ENCODE peak calls at places on chromosomes 4 and X, in six cellular contexts. R is NCI-H1092; V is GF-D8; L is right lobe of liver; U is stimulated activated CD4-positive, alpha-beta T cell treated with anti-CD3 and anti-CD28 coated beads, Interleukin-15, amount 100 ng/mL, for 1 hour; I is posterior cingulate gyrus. W is an unnamed sample.

GRCh38 chr4:24887881-24888430 is 24.9 kb downstream of the CCDC149 start:
- DNase-seq in U (no peak), I (peak), L (no peak), R (no peak), V (no peak), W (no peak)

GRCh38 chr4:113212613-113213012 is 163.2 kb downstream of the ANK2 start:
- DNase-seq in V (no peak), R (no peak), I (no peak), U (no peak), L (no peak), W (peak)

GRCh38 chrX:19723427-19723826 is 164.0 kb downstream of the SH3KBP1 start:
- DNase-seq in V (no peak), U (no peak), I (no peak), L (no peak), R (no peak), W (no peak)

GRCh38 chr4:47668256-47668655 is 169.6 kb downstream of the CORIN start:
- DNase-seq in I (no peak), V (no peak), R (no peak), L (no peak), U (no peak), W (no peak)

GRCh38 chr4:176788248-176788647 is 4.5 kb downstream of the VEGFC start:
- DNase-seq in U (no peak), I (no peak), R (no peak), L (no peak), V (no peak), W (no peak)

GRCh38 chrX:39163585-39163984 is 362.3 kb downstream of the MID1IP1 start:
- DNase-seq in I (no peak), L (no peak), R (no peak), U (no peak), V (no peak), W (no peak)

GRCh38 chr4:24024157-24024556 is 134.3 kb upstream of the PPARGC1A start:
- DNase-seq in R (no peak), L (no peak), I (no peak), V (no peak), U (no peak), W (no peak)

GRCh38 chr4:100189820-100190642 is at the start of gene DDIT4L:
- DNase-seq in V (no peak), L (peak), I (peak), R (no peak), U (no peak), W (peak)

GRCh38 chr4:24477919-24478318 is 106.4 kb downstream of the DHX15 start:
- DNase-seq in I (no peak), L (no peak), R (no peak), V (no peak), U (no peak), W (no peak)

GRCh38 chr4:81580346-81581013 is 108.8 kb upstream of the RASGEF1B start:
- DNase-seq in V (no peak), I (peak), U (no peak), R (no peak), L (no peak), W (no peak)

GRCh38 chr4:78137538-78137937 is 80.4 kb downstream of the FRAS1 start:
- DNase-seq in R (no peak), I (peak), V (no peak), U (no peak), L (no peak), W (no peak)

GRCh38 chrX:23937100-23937499 is 29.3 kb downstream of the CXorf58 start:
- DNase-seq in I (no peak), R (no peak), U (no peak), V (no peak), L (no peak), W (no peak)

GRCh38 chr4:1187182-1187581 is 14.8 kb upstream of the SPON2 start:
- DNase-seq in R (no peak), V (no peak), L (no peak), U (no peak), I (no peak), W (no peak)

GRCh38 chr4:173507471-173508385 is 22.3 kb downstream of the HAND2 start:
- DNase-seq in V (no peak), U (no peak), L (no peak), R (no peak), I (no peak), W (no peak)

GRCh38 chr4:102263024-102263787 is 82.1 kb downstream of the SLC39A8 start:
- DNase-seq in V (no peak), U (no peak), I (no peak), R (peak), L (no peak), W (no peak)

GRCh38 chrX:143788265-143788664 is 67.7 kb upstream of the SPANXN2 start:
- DNase-seq in R (peak), I (no peak), U (no peak), V (no peak), L (no peak), W (no peak)

GRCh38 chr4:35342833-35343232 is 901.5 kb downstream of the ARAP2 start:
- DNase-seq in U (no peak), I (no peak), V (no peak), R (no peak), L (no peak), W (no peak)

GRCh38 chr4:7323872-7324650 is 110.7 kb downstream of the PSAPL1 start:
- DNase-seq in L (no peak), I (peak), R (peak), V (no peak), U (no peak), W (no peak)

GRCh38 chr4:143773998-143774898 is 73.8 kb upstream of the FREM3 start:
- DNase-seq in U (peak), R (no peak), V (no peak), L (no peak), I (peak), W (no peak)

GRCh38 chr4:86117781-86118302 is 242.0 kb downstream of the MAPK10 start:
- DNase-seq in R (no peak), U (no peak), L (no peak), V (no peak), I (no peak), W (no peak)

GRCh38 chr4:8235224-8235623 is 34.3 kb upstream of the HTRA3 start:
- DNase-seq in V (no peak), U (no peak), I (no peak), R (no peak), L (no peak), W (no peak)

GRCh38 chr4:78660559-78660958 is 109.0 kb downstream of the ANXA3 start:
- DNase-seq in I (no peak), U (no peak), R (no peak), L (no peak), V (no peak), W (no peak)

GRCh38 chrX:34917146-34917545 is 25.4 kb upstream of the FAM47B start:
- DNase-seq in R (no peak), L (no peak), I (no peak), U (no peak), V (no peak), W (no peak)

GRCh38 chr4:74451214-74451661 is 6.3 kb downstream of the AREG start:
- DNase-seq in V (no peak), L (no peak), U (no peak), I (no peak), R (no peak), W (no peak)

GRCh38 chr4:146132445-146132844 is 43.1 kb upstream of the LSM6 start:
- DNase-seq in L (no peak), R (no peak), U (no peak), I (no peak), V (no peak), W (no peak)

GRCh38 chrX:121308276-121308805 is 260.9 kb downstream of the GLUD2 start:
- DNase-seq in L (no peak), I (peak), V (no peak), U (peak), R (peak), W (peak)

GRCh38 chr4:150297861-150298474 is 219.7 kb downstream of the DCLK2 start:
- DNase-seq in V (peak), I (no peak), U (no peak), L (no peak), R (peak), W (no peak)

GRCh38 chr4:152283806-152284470 is 252.0 kb downstream of the FBXW7 start:
- DNase-seq in V (no peak), L (no peak), R (no peak), I (no peak), U (no peak), W (no peak)

GRCh38 chr4:101065346-101065745 is 282.0 kb downstream of the PPP3CA start:
- DNase-seq in V (peak), U (no peak), L (no peak), R (no peak), I (no peak), W (no peak)

GRCh38 chr4:173855015-173855414 is 325.0 kb upstream of the HAND2 start:
- DNase-seq in I (no peak), L (no peak), V (no peak), R (no peak), U (no peak), W (no peak)

GRCh38 chrX:16825306-16826035 is 39.2 kb downstream of the TXLNG start:
- DNase-seq in L (no peak), R (no peak), U (no peak), I (no peak), V (no peak), W (no peak)

GRCh38 chr4:128416921-128417320 is 129.3 kb upstream of the PGRMC2 start:
- DNase-seq in R (no peak), U (no peak), I (no peak), L (no peak), V (no peak), W (no peak)

GRCh38 chrX:12979011-12979629 is 4.2 kb downstream of the TMSB4X start:
- DNase-seq in I (no peak), V (no peak), L (no peak), U (no peak), R (no peak), W (no peak)

GRCh38 chr4:24979554-24979953 is 51.2 kb downstream of the LGI2 start:
- DNase-seq in L (peak), I (no peak), U (no peak), V (peak), R (no peak), W (no peak)

GRCh38 chr4:139300431-139301142 is 718 bp upstream of the NAA15 start:
- DNase-seq in L (no peak), V (no peak), I (no peak), U (no peak), R (no peak), W (peak)

GRCh38 chr4:159107203-159107921 is 4.5 kb downstream of the RAPGEF2 start:
- DNase-seq in I (no peak), R (no peak), V (no peak), L (no peak), U (no peak), W (no peak)

GRCh38 chr4:48490680-48491513 is 845 bp downstream of the ZAR1 start:
- DNase-seq in U (no peak), V (no peak), R (no peak), L (no peak), I (peak), W (no peak)

W was measured in substantia nigra.